ENCODE peak calls at places on chromosomes 11 and 22, in eight cellular contexts. Z, J, R, M, A, K, H and D are unnamed samples.

GRCh38 chr11:92552942-92553341 is 328.3 kb downstream of the FAT3 start:
- DNase-seq in H (no peak), A (no peak), K (no peak), Z (no peak), M (no peak), J (no peak), R (no peak), D (no peak)

GRCh38 chr11:125372911-125373310 is 123.2 kb downstream of the FEZ1 start:
- DNase-seq in M (no peak), H (no peak), Z (no peak), J (no peak), A (no peak), R (no peak), K (no peak), D (no peak)

GRCh38 chr11:2752204-2752772 is 52.5 kb upstream of the KCNQ1OT1 start:
- DNase-seq in R (no peak), K (no peak), H (no peak), Z (no peak), A (no peak), M (no peak), J (no peak), D (no peak)

GRCh38 chr11:820655-821512 is 2.2 kb downstream of the PNPLA2 start:
- DNase-seq in K (no peak), A (no peak), Z (no peak), J (no peak), M (peak), R (no peak), H (no peak), D (peak)

GRCh38 chr11:34977039-34977906 is 60.9 kb downstream of the PDHX start:
- DNase-seq in Z (no peak), M (peak), A (no peak), H (no peak), J (no peak), K (no peak), R (peak), D (peak)

GRCh38 chr11:69249641-69250502 is 44.1 kb upstream of the MYEOV start:
- DNase-seq in A (peak), M (no peak), H (no peak), J (peak), R (no peak), K (no peak), Z (no peak), D (no peak)

GRCh38 chr11:80096736-80097135 is 655.9 kb upstream of the TENM4 start:
- DNase-seq in M (no peak), J (no peak), H (no peak), A (no peak), R (no peak), K (no peak), Z (no peak), D (no peak)

GRCh38 chr11:100680070-100680469 is 7.0 kb upstream of the ARHGAP42 start:
- DNase-seq in R (no peak), K (no peak), Z (no peak), H (no peak), J (no peak), M (no peak), A (no peak), D (no peak)

GRCh38 chr11:70435361-70435760 is 37.0 kb downstream of the CTTN start:
- DNase-seq in A (no peak), M (no peak), H (no peak), J (no peak), Z (no peak), K (no peak), R (no peak), D (no peak)

GRCh38 chr22:46638601-46639431 is 18.6 kb downstream of the GRAMD4 start:
- DNase-seq in Z (no peak), A (no peak), K (no peak), R (no peak), J (no peak), M (no peak), H (no peak), D (no peak)

GRCh38 chr11:69863544-69864200 is 44.5 kb upstream of the FGF3 start:
- DNase-seq in M (no peak), H (peak), J (no peak), R (no peak), K (no peak), A (no peak), Z (no peak), D (no peak)

GRCh38 chr11:19730373-19730772 is 17.7 kb downstream of the NAV2 start:
- DNase-seq in R (no peak), A (no peak), H (peak), Z (no peak), K (no peak), J (no peak), M (no peak), D (no peak)

GRCh38 chr22:43185860-43186261 is 1.1 kb downstream of the TTLL12 start:
- DNase-seq in H (peak), Z (peak), M (peak), K (no peak), A (no peak), R (peak), J (no peak), D (peak)

GRCh38 chr11:72223615-72224586 is 666 bp upstream of the INPPL1 start:
- DNase-seq in A (peak), R (peak), Z (peak), M (no peak), K (no peak), H (peak), J (peak), D (peak)

GRCh38 chr22:41360126-41360525 is 21.6 kb upstream of the TEF start:
- DNase-seq in J (peak), A (no peak), Z (no peak), R (no peak), K (no peak), H (no peak), M (no peak), D (no peak)

GRCh38 chr22:37462983-37463382 is 23.2 kb downstream of the MFNG start:
- DNase-seq in M (no peak), H (no peak), R (no peak), Z (peak), K (no peak), J (peak), A (peak), D (peak)

GRCh38 chr11:77346906-77347603 is 45.6 kb upstream of the GDPD4 start:
- DNase-seq in H (no peak), M (no peak), Z (no peak), K (no peak), A (no peak), J (no peak), R (no peak), D (no peak)

GRCh38 chr22:30313527-30314385 is 13.0 kb downstream of the TBC1D10A start:
- DNase-seq in H (peak), A (no peak), J (no peak), Z (no peak), R (no peak), M (no peak), K (no peak), D (no peak)

GRCh38 chr11:76263657-76264056 is 57.4 kb upstream of the WNT11 start:
- DNase-seq in Z (no peak), H (peak), M (no peak), K (no peak), A (no peak), R (no peak), J (no peak), D (no peak)

GRCh38 chr11:130865091-130865771 is 51.0 kb downstream of the SNX19 start:
- DNase-seq in K (no peak), R (no peak), M (no peak), H (no peak), Z (no peak), A (peak), J (no peak), D (no peak)

GRCh38 chr22:40203568-40203967 is 25.8 kb downstream of the TNRC6B start:
- DNase-seq in M (no peak), H (no peak), K (no peak), J (no peak), A (no peak), Z (no peak), R (no peak), D (no peak)

GRCh38 chr11:13135385-13136271 is 126.5 kb downstream of the RASSF10 start:
- DNase-seq in R (no peak), M (no peak), J (no peak), A (no peak), H (no peak), Z (peak), K (no peak), D (no peak)

GRCh38 chr11:28400236-28401100 is 292.3 kb downstream of the METTL15 start:
- DNase-seq in H (no peak), R (no peak), Z (no peak), K (no peak), M (no peak), A (no peak), J (no peak), D (no peak)

DNA sequence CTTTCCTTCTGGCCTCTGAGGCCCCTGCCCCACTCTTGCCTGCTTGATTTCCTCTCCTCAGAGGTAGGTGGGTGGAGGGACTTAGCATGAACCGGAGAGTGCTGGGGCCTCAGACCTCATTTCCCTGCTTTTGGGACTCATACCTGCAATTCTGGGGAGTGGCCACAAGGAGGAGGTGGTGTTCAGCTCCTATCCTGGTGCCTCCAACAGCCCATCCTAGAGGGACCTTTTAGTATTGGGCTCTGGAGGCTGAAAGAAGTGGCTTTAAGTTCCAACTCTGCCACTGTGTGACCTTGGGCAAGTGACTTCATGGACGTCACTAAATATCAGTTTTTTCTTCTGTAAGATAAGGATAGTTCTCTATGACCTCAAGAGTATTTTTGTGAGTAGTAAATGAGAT is 98.6 kb downstream of the KIAA1671 start:
- DNase-seq in R (peak), J (peak), Z (no peak), H (peak), A (peak), M (no peak), K (no peak), D (peak)
- TF ChIP-seq MAX in R (no peak), J (no peak), Z (no peak), H (no peak), A (no peak), M (no peak), K (no peak), D (no peak)

DNA sequence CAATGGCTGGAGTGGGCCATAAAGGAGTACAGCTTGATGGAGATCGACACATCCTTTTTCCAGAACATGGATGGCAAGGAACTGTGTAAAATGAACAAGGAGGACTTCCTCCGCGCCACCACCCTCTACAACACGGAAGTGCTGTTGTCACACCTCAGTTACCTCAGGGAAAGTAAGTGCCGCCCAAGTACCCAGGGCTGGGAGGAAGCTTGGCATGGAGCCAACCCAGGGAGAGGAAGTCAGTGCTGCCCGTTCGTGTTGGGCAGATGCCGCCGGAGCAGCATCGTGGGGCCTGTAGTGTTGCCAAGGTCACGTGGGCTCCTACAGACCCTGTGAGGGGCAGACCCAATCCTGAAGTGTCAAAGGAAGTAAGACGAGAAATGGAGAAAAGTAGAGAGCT is 78.9 kb downstream of the FLI1 start:
- DNase-seq in J (no peak), H (no peak), A (no peak), K (no peak), R (no peak), Z (no peak), M (no peak), D (no peak)
- TF ChIP-seq MAX in J (no peak), H (no peak), A (no peak), K (no peak), R (no peak), Z (no peak), M (no peak), D (no peak)

GRCh38 chr22:31678748-31679147 is 16.7 kb upstream of the PISD start:
- DNase-seq in K (no peak), R (no peak), J (no peak), A (no peak), M (no peak), Z (no peak), H (no peak), D (no peak)

GRCh38 chr22:31683181-31684105 is 21.4 kb upstream of the PISD start:
- DNase-seq in J (no peak), K (no peak), Z (no peak), A (no peak), R (no peak), H (no peak), M (no peak), D (no peak)

GRCh38 chr22:31680764-31681624 is 19.0 kb upstream of the PISD start:
- DNase-seq in M (no peak), Z (no peak), H (no peak), J (no peak), K (no peak), A (no peak), R (no peak), D (no peak)

GRCh38 chr22:31682751-31683150 is 20.7 kb upstream of the PISD start:
- DNase-seq in M (no peak), R (no peak), A (no peak), Z (no peak), J (no peak), K (no peak), H (no peak), D (no peak)

GRCh38 chr22:31681625-31682345 is 19.8 kb upstream of the PISD start:
- DNase-seq in H (no peak), R (no peak), K (no peak), M (no peak), J (no peak), A (no peak), Z (no peak), D (no peak)
- TF ChIP-seq MAX in H (no peak), R (no peak), K (no peak), M (no peak), J (no peak), A (no peak), Z (no peak), D (no peak)

GRCh38 chr11:82458147-82458546 is 275.5 kb downstream of the FAM181B start:
- DNase-seq in K (no peak), J (no peak), R (no peak), A (no peak), Z (no peak), H (no peak), M (no peak), D (no peak)
- TF ChIP-seq MAX in K (no peak), J (no peak), R (no peak), A (no peak), Z (no peak), H (no peak), M (no peak), D (no peak)

DNA sequence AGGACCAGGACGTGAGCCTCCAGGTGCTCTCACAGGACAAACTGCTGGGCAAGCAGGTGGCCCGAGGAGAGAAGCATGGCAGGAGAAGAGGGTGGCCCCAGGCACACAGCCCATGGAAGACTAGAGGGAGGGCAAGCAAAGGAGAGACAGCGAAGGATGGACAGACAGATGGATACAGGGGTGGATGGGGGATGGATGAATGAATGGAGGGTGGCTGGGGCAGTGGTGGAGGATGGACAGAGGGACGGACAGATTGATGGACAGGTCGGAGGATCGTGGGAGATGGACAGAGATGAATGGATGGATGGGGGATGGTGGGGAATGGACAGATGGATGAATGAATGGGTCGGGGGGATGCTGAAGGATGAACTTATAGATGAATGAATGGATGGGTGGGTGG is 22.7 kb downstream of the ARVCF start:
- DNase-seq in K (no peak), Z (no peak), H (no peak), M (no peak), A (no peak), R (no peak), J (no peak), D (no peak)
- TF ChIP-seq MAX in K (no peak), Z (no peak), H (no peak), M (no peak), A (no peak), R (no peak), J (no peak), D (no peak)

GRCh38 chr22:48663297-48663696 is 1164.4 kb downstream of the BRD1 start:
- DNase-seq in R (peak), A (no peak), M (no peak), H (no peak), K (no peak), Z (peak), J (no peak), D (peak)
- TF ChIP-seq MAX in R (no peak), A (no peak), M (no peak), H (no peak), K (no peak), Z (no peak), J (no peak), D (no peak)

GRCh38 chr11:113675003-113675471 is 31.1 kb downstream of the TMPRSS5 start:
- DNase-seq in A (no peak), K (peak), M (no peak), R (no peak), H (no peak), Z (peak), J (no peak), D (peak)
- TF ChIP-seq MAX in A (no peak), K (no peak), M (no peak), R (no peak), H (no peak), Z (peak), J (no peak), D (no peak)